ENCODE peak calls at places on chromosomes 3 and 15, in six cellular contexts. G is left ventricle myocardium inferior; F is WERI-Rb-1; N is ovary; V is CD8-positive, alpha-beta T cell; S is colonic mucosa. U is an unnamed sample. For H3K36me3 and H3K9me3, the result is how much of the 10 kb centered on the place peaks cover.

GRCh38 chr15:56208641-56209155 is 35.0 kb downstream of the RFX7 start:
- DNase-seq in G (no peak), V (no peak), N (no peak), S (no peak), F (no peak), U (peak)

GRCh38 chr3:38022301-38022700 is 7.1 kb downstream of the PLCD1 start:
- DNase-seq in S (peak), G (no peak), N (no peak), F (no peak), V (no peak), U (no peak)

GRCh38 chr3:47541583-47542108 is 28.1 kb upstream of the ELP6 start:
- DNase-seq in G (no peak), F (no peak), S (no peak), V (no peak), N (no peak), U (no peak)

GRCh38 chr15:99209326-99209725 is 40.1 kb downstream of the TTC23 start:
- DNase-seq in V (no peak), F (no peak), S (no peak), N (no peak), G (no peak), U (no peak)

GRCh38 chr3:119639494-119640350 is 20.7 kb downstream of the POPDC2 start:
- DNase-seq in N (no peak), F (no peak), G (no peak), V (no peak), S (no peak), U (no peak)

GRCh38 chr3:155714295-155714718 is 30.6 kb downstream of the PLCH1 start:
- DNase-seq in F (peak), N (no peak), S (peak), V (no peak), G (no peak), U (no peak)

GRCh38 chr3:133610031-133610430 is 36.5 kb downstream of the CDV3 start:
- DNase-seq in N (no peak), F (no peak), V (no peak), S (no peak), G (no peak), U (peak)

GRCh38 chr15:55270301-55270700 is 19.3 kb downstream of the RAB27A start:
- DNase-seq in V (no peak), S (no peak), G (no peak), F (no peak), N (no peak), U (no peak)

GRCh38 chr3:136938334-136938733 is 19.4 kb upstream of the IL20RB start:
- DNase-seq in F (no peak), S (no peak), N (no peak), G (no peak), V (no peak), U (peak)

GRCh38 chr3:189137416-189137815 is 34.4 kb upstream of the TPRG1 start:
- DNase-seq in F (no peak), G (no peak), N (no peak), V (no peak), S (no peak), U (no peak)

GRCh38 chr3:184240384-184241140 is 8.2 kb downstream of the ALG3 start:
- DNase-seq in S (no peak), F (no peak), N (no peak), G (no peak), V (no peak), U (peak)

GRCh38 chr3:187896664-187897063 is 151.4 kb upstream of the BCL6 start:
- DNase-seq in G (peak), N (no peak), S (no peak), V (no peak), F (no peak), U (no peak)

GRCh38 chr3:194269610-194270145 is 81.5 kb downstream of the CPN2 start:
- DNase-seq in S (peak), G (peak), F (no peak), N (peak), V (no peak), U (peak)

GRCh38 chr3:50665603-50666115 is 9.1 kb upstream of the DOCK3 start:
- DNase-seq in F (no peak), S (no peak), G (no peak), N (no peak), V (no peak), U (no peak)

GRCh38 chr3:64039972-64040733 is 16.9 kb upstream of the PSMD6 start:
- DNase-seq in N (no peak), G (no peak), S (no peak), V (no peak), F (no peak), U (no peak)

GRCh38 chr15:40061212-40061901 is 22.4 kb upstream of the SRP14 start:
- DNase-seq in S (no peak), G (no peak), F (no peak), N (no peak), V (no peak), U (no peak)

GRCh38 chr3:113287111-113287817 is 75.9 kb downstream of the BOC start:
- DNase-seq in G (no peak), N (peak), F (no peak), S (no peak), V (no peak), U (peak)

GRCh38 chr3:136075816-136076215 is 110.3 kb downstream of the PPP2R3A start:
- DNase-seq in S (no peak), V (no peak), F (no peak), G (no peak), N (no peak), U (peak)

GRCh38 chr15:78302579-78302978 is 3.2 kb upstream of the SKIC8 start:
- DNase-seq in N (no peak), F (no peak), G (no peak), S (no peak), V (no peak), U (peak)
- H3K27ac ChIP-seq in N (no peak), F (no peak), G (no peak), S (no peak), V (no peak), U (no peak)

DNA sequence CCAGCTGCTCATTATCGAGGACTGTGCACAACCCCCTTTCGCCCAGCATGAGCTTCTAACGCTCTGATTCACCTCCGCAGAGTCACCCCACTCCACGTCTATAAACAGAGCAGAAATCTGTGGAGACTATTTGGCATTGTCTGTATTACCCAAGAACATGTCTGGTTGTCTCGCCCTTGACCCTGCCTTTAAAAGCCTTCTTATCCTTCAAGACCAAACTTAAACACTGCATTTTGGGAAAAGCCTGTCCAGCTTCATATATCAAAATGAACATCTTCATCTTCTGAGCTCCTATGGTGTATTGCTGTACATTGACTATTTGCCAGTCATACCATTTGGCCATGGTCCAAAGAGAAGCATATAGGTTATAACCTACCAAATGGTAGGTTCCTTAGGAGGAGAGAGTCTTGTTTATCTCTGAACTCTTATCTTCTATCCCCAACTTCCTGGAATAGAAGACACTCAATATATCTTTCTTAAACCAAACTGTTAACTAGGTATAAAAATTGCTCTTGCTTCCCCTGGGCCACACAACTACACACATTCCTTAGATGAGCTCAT is 90.2 kb downstream of the FBN1 start:
- DNase-seq in V (no peak), F (no peak), S (no peak), N (peak), G (no peak), U (no peak)
- H3K36me3 ChIP-seq in V (under half), F (under half), S (under half), N (under half), G (under half), U (under half)

GRCh38 chr3:44722103-44722401 is 7.4 kb upstream of the ZNF501 start:
- DNase-seq in V (no peak), S (no peak), G (no peak), N (no peak), F (no peak), U (no peak)

GRCh38 chr3:44721231-44722102 is 8.0 kb upstream of the ZNF501 start:
- DNase-seq in F (no peak), N (no peak), V (no peak), G (no peak), S (no peak), U (peak)
- H3K9me3 ChIP-seq in F (under half), N (half or more), V (half or more), G (half or more), S (under half), U (under half)

GRCh38 chr3:153640689-153641308 is 478.8 kb downstream of the RAP2B start:
- DNase-seq in G (no peak), S (peak), F (peak), N (no peak), V (no peak), U (no peak)

GRCh38 chr3:153639634-153640033 is 477.6 kb downstream of the RAP2B start:
- DNase-seq in F (no peak), N (no peak), G (no peak), V (no peak), S (no peak), U (peak)

DNA sequence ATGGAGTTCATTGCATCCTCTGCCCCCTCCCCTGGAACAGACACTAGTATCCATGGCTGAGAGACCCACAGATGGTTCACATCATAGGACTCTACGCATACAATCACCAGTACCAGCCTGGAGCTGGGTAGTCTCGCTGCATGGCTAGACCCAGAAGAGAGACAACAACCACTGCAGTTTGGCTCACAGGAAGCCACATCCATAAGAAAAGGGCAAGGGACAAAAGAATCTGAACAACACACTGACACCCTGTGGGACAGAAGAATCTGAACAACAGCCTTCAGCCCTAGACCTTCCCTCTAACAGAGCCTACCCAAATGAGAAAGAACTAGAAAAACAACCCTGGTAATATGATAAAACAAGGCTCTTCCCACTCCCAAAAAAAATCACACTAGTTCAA is 479.3 kb downstream of the RAP2B start:
- DNase-seq in S (no peak), F (no peak), V (no peak), G (no peak), N (no peak), U (no peak)
- H3K27ac ChIP-seq in S (no peak), F (peak), V (no peak), G (no peak), N (no peak), U (no peak)

GRCh38 chr15:75053748-75054125 is 30.3 kb downstream of the PPCDC start:
- DNase-seq in F (no peak), S (no peak), V (no peak), N (no peak), G (no peak), U (no peak)
- H3K36me3 ChIP-seq in F (under half), S (under half), V (under half), N (under half), G (under half), U (under half)

DNA sequence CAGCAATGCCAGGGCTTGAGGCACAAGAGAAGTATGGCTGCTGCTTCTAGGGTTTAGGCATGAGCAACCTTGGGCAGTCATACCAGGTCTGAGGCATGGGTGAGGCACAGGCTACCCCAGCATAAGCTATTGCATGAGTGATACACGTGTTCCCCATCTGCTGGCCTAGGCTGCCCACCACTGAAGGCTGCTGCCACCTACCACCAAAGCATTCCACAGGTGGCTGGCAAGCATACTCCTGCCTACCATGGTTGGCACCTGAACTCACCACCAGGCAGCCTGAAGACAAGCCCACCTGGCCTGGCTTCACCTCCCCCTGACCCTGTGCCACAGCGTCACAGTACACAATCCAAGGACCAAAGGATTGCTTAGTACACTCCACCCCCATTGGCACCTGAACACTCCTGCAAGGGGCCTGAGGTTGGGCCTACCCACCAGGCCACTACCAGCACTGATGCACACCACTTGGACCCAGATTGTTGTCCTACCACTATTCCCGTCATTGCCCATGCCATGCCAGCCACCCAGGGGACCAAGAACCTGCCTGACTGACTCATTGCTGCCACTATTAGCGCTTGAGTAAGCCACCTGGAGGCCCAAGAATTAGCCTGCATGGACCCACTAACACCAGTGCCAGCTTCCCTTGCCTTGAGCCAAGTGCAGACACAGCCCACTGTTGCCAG is 115.7 kb downstream of the STT3B start:
- DNase-seq in N (no peak), F (no peak), S (no peak), G (no peak), V (no peak), U (no peak)
- H3K9me3 ChIP-seq in N (under half), F (under half), S (under half), G (half or more), V (under half), U (under half)

GRCh38 chr3:170866499-170866898 is 3.5 kb downstream of the RPL22L1 start:
- DNase-seq in F (no peak), V (no peak), N (no peak), S (no peak), G (no peak), U (no peak)

GRCh38 chr3:170867143-170867542 is 2.9 kb downstream of the RPL22L1 start:
- DNase-seq in S (no peak), N (no peak), G (no peak), F (no peak), V (no peak), U (peak)

GRCh38 chr3:170868577-170869239 is 1.3 kb downstream of the RPL22L1 start:
- DNase-seq in G (no peak), F (no peak), S (no peak), V (no peak), N (no peak), U (no peak)

GRCh38 chr3:170869240-170869592 is 779 bp downstream of the RPL22L1 start:
- DNase-seq in F (no peak), S (peak), V (no peak), G (no peak), N (no peak), U (peak)

GRCh38 chr3:170867552-170867951 is 2.4 kb downstream of the RPL22L1 start:
- DNase-seq in G (no peak), S (no peak), F (no peak), N (no peak), V (no peak), U (no peak)
- H3K27ac ChIP-seq in G (no peak), S (peak), F (no peak), N (no peak), V (no peak), U (peak)